ENCODE peak calls at places on chromosome 11, in four cellular contexts. W, N, C and X are unnamed samples.

GRCh38 chr11:19766810-19767209 is 54.2 kb downstream of the NAV2 start:
- DNase-seq in N (no peak), W (no peak), C (no peak), X (no peak)

GRCh38 chr11:29317669-29318068 is 699.2 kb downstream of the KCNA4 start:
- DNase-seq in N (no peak), C (no peak), W (no peak), X (no peak)

GRCh38 chr11:94675239-94675638 is 92.9 kb upstream of the AMOTL1 start:
- DNase-seq in N (no peak), W (no peak), C (no peak), X (no peak)

GRCh38 chr11:27218498-27219038 is 144.4 kb downstream of the CCDC34 start:
- DNase-seq in C (no peak), W (no peak), N (no peak), X (no peak)

GRCh38 chr11:132824642-132825041 is 707.7 kb downstream of the OPCML start:
- DNase-seq in C (no peak), W (no peak), N (no peak), X (no peak)

GRCh38 chr11:12121504-12121903 is 11.1 kb downstream of the MICAL2 start:
- DNase-seq in N (no peak), W (no peak), C (no peak), X (no peak)

GRCh38 chr11:89491141-89491690 is at the start of gene NOX4:
- DNase-seq in C (peak; percentile 63), W (peak; percentile 16), N (no peak), X (peak; percentile 12)

GRCh38 chr11:96207459-96208449 is 135.2 kb downstream of the MAML2 start:
- DNase-seq in N (peak; percentile 60), C (no peak), W (no peak), X (no peak)

GRCh38 chr11:68978626-68978930 is 2.2 kb downstream of the MRGPRD start:
- DNase-seq in N (no peak), W (no peak), C (no peak), X (no peak)

GRCh38 chr11:111777094-111778046 is 11.2 kb upstream of the PPP2R1B start:
- DNase-seq in W (peak; percentile 38), N (peak; percentile 63), C (no peak), X (no peak)

GRCh38 chr11:111538407-111539114 is 2.0 kb upstream of the LAYN start:
- DNase-seq in C (no peak), W (no peak), N (no peak), X (no peak)

GRCh38 chr11:118766035-118766434 is 24.9 kb downstream of the DDX6 start:
- DNase-seq in N (no peak), C (no peak), W (no peak), X (no peak)

GRCh38 chr11:118774032-118774431 is 16.9 kb downstream of the DDX6 start:
- DNase-seq in C (no peak), N (no peak), W (no peak), X (no peak)

GRCh38 chr11:118768715-118769114 is 22.2 kb downstream of the DDX6 start:
- DNase-seq in W (no peak), C (no peak), N (no peak), X (no peak)

GRCh38 chr11:118771481-118772278 is 19.3 kb downstream of the DDX6 start:
- DNase-seq in C (no peak), N (no peak), W (no peak), X (no peak)
- H3K27ac ChIP-seq in C (no peak overlapping the region), N (no peak overlapping the region), W (no peak overlapping the region), X (peak overlapping the region; percentile 19)

GRCh38 chr11:131748146-131749050 is 378.0 kb downstream of the NTM start:
- DNase-seq in C (peak; percentile 68), N (no peak), W (peak; percentile 56), X (peak; percentile 66)
- H3K4me3 ChIP-seq in C (no peak overlapping the region), N (no peak overlapping the region), W (no peak overlapping the region), X (no peak overlapping the region)

GRCh38 chr11:86037743-86038142 is 31.1 kb downstream of the PICALM start:
- DNase-seq in N (no peak), W (no peak), C (no peak), X (no peak)

GRCh38 chr11:86039094-86039493 is 29.8 kb downstream of the PICALM start:
- DNase-seq in C (no peak), N (no peak), W (no peak), X (no peak)

GRCh38 chr11:86043765-86044534 is 24.9 kb downstream of the PICALM start:
- DNase-seq in C (no peak), N (no peak), W (no peak), X (no peak)

GRCh38 chr11:86041975-86042378 is 26.9 kb downstream of the PICALM start:
- DNase-seq in N (peak; percentile 76), W (peak; percentile 71), C (no peak), X (peak; percentile 87)

GRCh38 chr11:86040919-86041318 is 28.0 kb downstream of the PICALM start:
- DNase-seq in N (no peak), C (no peak), W (no peak), X (no peak)
- H3K4me1 ChIP-seq in N (peaks cover 48% of the 10 kb centered on the region), C (peaks cover 53% of the 10 kb centered on the region), W (peaks cover 41% of the 10 kb centered on the region), X (peaks cover 57% of the 10 kb centered on the region)

GRCh38 chr11:44592125-44592643 is 26.7 kb downstream of the CD82 start:
- DNase-seq in C (no peak), W (no peak), N (no peak), X (peak; percentile 39)
- H3K27ac ChIP-seq in C (peak overlapping the region; percentile 65), W (no peak overlapping the region), N (peak overlapping the region; percentile 83), X (peak overlapping the region; percentile 90)

DNA sequence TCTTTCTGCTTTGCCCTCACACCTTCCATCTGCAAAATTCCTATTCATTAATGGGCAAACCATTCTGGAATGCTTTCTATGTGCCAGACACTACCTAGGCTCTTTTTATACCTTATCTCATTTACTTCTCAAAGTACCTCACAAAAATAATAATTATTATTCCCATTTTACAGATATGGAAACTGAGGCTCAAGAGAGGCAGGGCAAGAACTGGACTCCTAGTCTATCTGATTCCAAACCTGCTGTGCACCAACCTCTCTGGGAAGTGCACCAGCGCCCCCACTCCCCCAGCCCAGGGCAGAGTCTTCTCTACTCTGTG is 826 bp upstream of the DGAT2 start:
- DNase-seq in C (no peak), W (no peak), N (no peak), X (no peak)
- H3K4me3 ChIP-seq in C (peak overlapping the region; percentile 55), W (no peak overlapping the region), N (no peak overlapping the region), X (peak overlapping the region; percentile 69)

DNA sequence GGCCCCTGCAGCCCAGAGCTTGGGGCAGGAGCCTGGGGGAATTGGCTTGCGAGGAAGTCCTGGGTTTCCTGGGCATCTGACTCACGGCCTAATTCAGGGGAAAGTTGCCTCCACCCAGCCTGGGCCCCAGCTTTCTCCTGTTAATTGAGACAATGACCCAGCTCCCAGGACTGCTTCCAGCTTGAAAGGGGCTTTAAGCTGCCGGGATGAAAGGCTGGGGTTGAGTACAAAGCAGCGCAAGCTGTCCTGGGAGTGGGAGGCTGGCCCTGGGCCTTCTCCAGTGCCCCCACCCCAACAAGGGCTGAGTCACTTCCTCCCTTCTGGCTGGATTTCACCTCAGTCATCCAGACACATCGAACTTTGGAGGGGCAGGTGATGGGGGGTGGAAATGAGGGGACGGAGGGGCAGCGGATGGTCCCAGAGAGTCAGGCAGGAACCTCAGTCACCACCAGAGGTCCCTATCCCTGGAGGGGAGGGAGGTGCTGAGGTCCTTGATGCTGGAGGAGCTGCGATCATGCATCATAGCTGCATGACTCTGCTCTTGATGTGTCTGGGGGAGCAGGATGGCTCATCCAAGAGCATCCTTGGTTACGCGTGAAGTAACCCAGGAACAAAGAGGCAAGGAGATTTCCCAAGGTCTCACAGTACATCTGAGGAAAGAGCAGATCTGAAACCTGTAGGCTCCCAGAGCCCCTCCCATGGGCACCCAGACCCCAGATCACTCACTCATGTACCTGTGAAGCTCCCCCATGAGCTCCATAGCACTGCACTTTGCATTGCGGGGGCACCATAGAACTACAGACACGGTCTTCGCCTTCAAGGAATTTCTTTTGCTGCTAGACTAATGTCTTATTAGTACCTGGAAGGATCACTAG is 30.0 kb upstream of the OAF start:
- DNase-seq in C (peak; percentile 31), N (no peak), W (no peak), X (no peak)
- H3K4me1 ChIP-seq in C (peaks cover 4% of the 10 kb centered on the region), N (no peaks in the 10 kb centered on the region), W (peaks cover 43% of the 10 kb centered on the region), X (no peaks in the 10 kb centered on the region)